ENCODE peak calls at places on chromosome X, in six cellular contexts. N is pancreas, K is ovary, Q is heart left ventricle, Y is neural progenitor cell, L is left ventricle myocardium inferior. V is an unnamed sample. For H3K4me1, the result is how much of the 10 kb centered on the place peaks cover.

GRCh38 chrX:105483011-105483410 is 262.5 kb upstream of the TEX13A start:
- DNase-seq in N (no peak), K (no peak), Q (no peak), Y (no peak), L (no peak), V (no peak)

GRCh38 chrX:29478336-29479069 is 736.9 kb upstream of the MAGEB2 start:
- DNase-seq in N (no peak), K (no peak), Q (no peak), Y (peak), L (no peak), V (no peak)

GRCh38 chrX:51456814-51457213 is 39.6 kb downstream of the NUDT11 start:
- DNase-seq in N (no peak), K (no peak), Q (no peak), Y (peak), L (no peak), V (no peak)

GRCh38 chrX:43785930-43786591 is 96.2 kb downstream of the MAOB start:
- DNase-seq in N (no peak), K (no peak), Q (no peak), Y (no peak), L (no peak), V (no peak)

GRCh38 chrX:44698328-44698727 is 145.5 kb upstream of the DUSP21 start:
- DNase-seq in N (peak), K (no peak), Q (no peak), Y (peak), L (no peak), V (no peak)

GRCh38 chrX:123968383-123969050 is 7.0 kb downstream of the STAG2 start:
- DNase-seq in N (no peak), K (no peak), Q (no peak), Y (no peak), L (no peak), V (no peak)

GRCh38 chrX:154417157-154417556 is 5.8 kb downstream of the TAFAZZIN start:
- DNase-seq in N (no peak), K (no peak), Q (no peak), Y (no peak), L (no peak), V (no peak)

GRCh38 chrX:46665232-46666162 is 91.9 kb downstream of the CHST7 start:
- DNase-seq in N (no peak), K (no peak), Q (no peak), Y (no peak), L (no peak), V (no peak)

GRCh38 chrX:23656684-23657083 is 10.6 kb upstream of the PRDX4 start:
- DNase-seq in N (no peak), K (no peak), Q (no peak), Y (no peak), L (no peak), V (no peak)

GRCh38 chrX:15750611-15751159 is 12.6 kb downstream of the CA5B start:
- DNase-seq in N (no peak), K (no peak), Q (no peak), Y (no peak), L (no peak), V (no peak)

GRCh38 chrX:136446208-136446607 is 41.5 kb upstream of the BRS3 start:
- DNase-seq in N (no peak), K (no peak), Q (no peak), Y (no peak), L (no peak), V (no peak)

GRCh38 chrX:123361371-123361770 is 177.3 kb downstream of the GRIA3 start:
- DNase-seq in N (no peak), K (no peak), Q (no peak), Y (no peak), L (no peak), V (no peak)

GRCh38 chrX:134255555-134255954 is 18.6 kb downstream of the CCDC160 start:
- DNase-seq in N (no peak), K (no peak), Q (no peak), Y (no peak), L (no peak), V (no peak)

GRCh38 chrX:120727503-120727902 is 97.6 kb upstream of the C1GALT1C1 start:
- DNase-seq in N (no peak), K (no peak), Q (no peak), Y (no peak), L (no peak), V (no peak)

GRCh38 chrX:106894392-106894909 is 8.7 kb downstream of the RIPPLY1 start:
- DNase-seq in N (peak), K (peak), Q (no peak), Y (peak), L (no peak), V (peak)

GRCh38 chrX:22634081-22634480 is 361.4 kb downstream of the CBLL2 start:
- DNase-seq in N (no peak), K (no peak), Q (no peak), Y (no peak), L (no peak), V (no peak)

GRCh38 chrX:44974462-44974861 is 101.5 kb downstream of the KDM6A start:
- DNase-seq in N (no peak), K (no peak), Q (no peak), Y (no peak), L (no peak), V (no peak)

GRCh38 chrX:119885554-119886428 is 9.9 kb upstream of the AKAP14 start:
- DNase-seq in N (no peak), K (no peak), Q (no peak), Y (no peak), L (no peak), V (peak)

GRCh38 chrX:13845721-13846378 is 29.0 kb upstream of the GPM6B start:
- DNase-seq in N (no peak), K (no peak), Q (no peak), Y (no peak), L (no peak), V (no peak)

GRCh38 chrX:115639481-115639880 is 78.5 kb downstream of the PLS3 start:
- DNase-seq in N (no peak), K (no peak), Q (no peak), Y (peak), L (no peak), V (no peak)

GRCh38 chrX:97876697-97877407 is 993.1 kb downstream of the RPA4 start:
- DNase-seq in N (no peak), K (no peak), Q (no peak), Y (no peak), L (no peak), V (no peak)

GRCh38 chrX:46757593-46757992 is 1.3 kb downstream of the SLC9A7 start:
- DNase-seq in N (no peak), K (no peak), Q (no peak), Y (no peak), L (no peak), V (no peak)

GRCh38 chrX:155048997-155049619 is 21.8 kb downstream of the CMC4 start:
- DNase-seq in N (peak), K (no peak), Q (no peak), Y (peak), L (no peak), V (no peak)

GRCh38 chrX:84248226-84248625 is 60.2 kb upstream of the RPS6KA6 start:
- DNase-seq in N (no peak), K (no peak), Q (no peak), Y (no peak), L (no peak), V (no peak)

GRCh38 chrX:72057331-72057730 is 74.4 kb downstream of the RTL5 start:
- DNase-seq in N (no peak), K (no peak), Q (no peak), Y (no peak), L (no peak), V (no peak)

GRCh38 chrX:151981129-151981528 is 6.7 kb upstream of the GABRE start:
- DNase-seq in N (no peak), K (no peak), Q (no peak), Y (no peak), L (no peak), V (no peak)

GRCh38 chrX:105975382-105975781 is 63.1 kb downstream of the SERPINA7 start:
- DNase-seq in N (no peak), K (no peak), Q (no peak), Y (peak), L (no peak), V (no peak)

GRCh38 chrX:41389311-41389888 is 55.4 kb downstream of the DDX3X start:
- DNase-seq in N (peak), K (no peak), Q (no peak), Y (no peak), L (no peak), V (no peak)

GRCh38 chrX:139204903-139205667 is 325.5 kb upstream of the F9 start:
- DNase-seq in N (peak), K (peak), Q (no peak), Y (peak), L (peak), V (no peak)

GRCh38 chrX:45428816-45429215 is 228.1 kb upstream of the DIPK2B start:
- DNase-seq in N (no peak), K (no peak), Q (no peak), Y (no peak), L (no peak), V (no peak)

GRCh38 chrX:39855748-39856129 is 242.0 kb downstream of the BCOR start:
- DNase-seq in N (no peak), K (no peak), Q (no peak), Y (no peak), L (no peak), V (no peak)

GRCh38 chrX:33434256-33435092 is 223.1 kb upstream of the DMD start:
- DNase-seq in N (peak), K (no peak), Q (no peak), Y (peak), L (peak), V (peak)

GRCh38 chrX:107054978-107055377 is 55.0 kb upstream of the MORC4 start:
- DNase-seq in N (no peak), K (no peak), Q (no peak), Y (no peak), L (no peak), V (no peak)

DNA sequence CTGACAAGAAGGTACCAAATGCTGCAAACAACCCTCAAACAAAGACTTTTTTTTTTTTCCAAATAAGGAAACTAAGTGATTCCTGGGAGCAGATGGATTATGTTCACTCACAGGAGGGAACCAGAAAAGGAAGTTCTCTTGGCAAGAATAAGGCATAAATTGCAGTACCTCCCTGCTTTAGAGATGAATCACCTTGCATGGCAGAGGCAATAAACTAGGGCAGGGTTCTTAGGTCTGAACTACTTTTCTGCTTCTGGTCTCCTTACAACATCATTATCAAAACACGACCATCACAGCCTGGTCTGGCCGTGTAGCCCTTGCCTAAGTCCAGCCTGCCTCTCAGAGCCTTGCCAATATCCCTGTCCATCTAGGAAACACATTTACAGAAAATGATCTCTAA is 6.3 kb downstream of the TMEM31 start:
- DNase-seq in N (no peak), K (no peak), Q (no peak), Y (no peak), L (no peak), V (no peak)
- H3K4me3 ChIP-seq in N (no peak), K (no peak), Q (no peak), Y (no peak), L (no peak), V (no peak)

GRCh38 chrX:19881559-19881958 is 5.8 kb downstream of the SH3KBP1 start:
- DNase-seq in N (no peak), K (no peak), Q (no peak), Y (no peak), L (no peak), V (no peak)
- H3K4me1 ChIP-seq in N (under half), K (under half), Q (under half), Y (under half), L (under half), V (under half)

GRCh38 chrX:108435261-108435660 is 3.0 kb downstream of the COL4A6 start:
- DNase-seq in N (no peak), K (no peak), Q (no peak), Y (no peak), L (no peak), V (no peak)

GRCh38 chrX:108439961-108440696 is 491 bp downstream of the COL4A5 start:
- DNase-seq in N (no peak), K (peak), Q (peak), Y (peak), L (no peak), V (no peak)

GRCh38 chrX:108437789-108438623 is at the start of gene COL4A6:
- DNase-seq in N (no peak), K (peak), Q (no peak), Y (peak), L (no peak), V (peak)

GRCh38 chrX:108439434-108439883 is at the start of gene COL4A5:
- DNase-seq in N (peak), K (peak), Q (no peak), Y (peak), L (peak), V (peak)

GRCh38 chrX:108437354-108437753 is 868 bp downstream of the COL4A6 start:
- DNase-seq in N (no peak), K (no peak), Q (no peak), Y (peak), L (no peak), V (no peak)
- H3K4me3 ChIP-seq in N (no peak), K (peak), Q (peak), Y (peak), L (peak), V (no peak)

GRCh38 chrX:7889680-7890079 is 37.5 kb downstream of the PNPLA4 start:
- DNase-seq in N (no peak), K (no peak), Q (no peak), Y (no peak), L (no peak), V (no peak)

GRCh38 chrX:7889138-7889537 is 38.1 kb downstream of the PNPLA4 start:
- DNase-seq in N (no peak), K (no peak), Q (no peak), Y (no peak), L (no peak), V (no peak)

DNA sequence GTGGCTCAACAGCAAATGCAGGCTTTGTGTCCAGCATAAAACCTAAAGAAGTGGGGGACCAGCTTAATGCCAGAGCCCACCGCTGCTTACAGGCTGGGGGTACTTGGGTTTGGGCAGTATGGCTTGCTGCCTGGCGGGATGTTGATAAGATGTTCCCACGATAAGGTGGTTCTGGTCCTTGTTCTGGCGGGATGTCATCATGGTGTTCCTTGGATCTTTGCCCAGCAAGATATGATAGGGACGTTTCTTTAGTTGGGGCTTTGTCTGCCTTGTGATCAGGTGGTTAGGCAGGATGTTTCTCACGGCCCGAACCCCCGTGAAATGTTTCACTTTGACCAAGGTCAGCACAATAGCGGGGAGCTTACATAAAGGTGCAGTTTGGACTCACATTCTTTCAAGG is 35.3 kb downstream of the PNPLA4 start:
- DNase-seq in N (no peak), K (peak), Q (no peak), Y (no peak), L (no peak), V (peak)
- H3K4me1 ChIP-seq in N (under half), K (under half), Q (under half), Y (under half), L (under half), V (under half)

GRCh38 chrX:131727778-131728177 is 183.9 kb downstream of the OR13H1 start:
- DNase-seq in N (no peak), K (no peak), Q (no peak), Y (no peak), L (no peak), V (no peak)
- H3K4me3 ChIP-seq in N (peak), K (no peak), Q (peak), Y (no peak), L (no peak), V (no peak)

DNA sequence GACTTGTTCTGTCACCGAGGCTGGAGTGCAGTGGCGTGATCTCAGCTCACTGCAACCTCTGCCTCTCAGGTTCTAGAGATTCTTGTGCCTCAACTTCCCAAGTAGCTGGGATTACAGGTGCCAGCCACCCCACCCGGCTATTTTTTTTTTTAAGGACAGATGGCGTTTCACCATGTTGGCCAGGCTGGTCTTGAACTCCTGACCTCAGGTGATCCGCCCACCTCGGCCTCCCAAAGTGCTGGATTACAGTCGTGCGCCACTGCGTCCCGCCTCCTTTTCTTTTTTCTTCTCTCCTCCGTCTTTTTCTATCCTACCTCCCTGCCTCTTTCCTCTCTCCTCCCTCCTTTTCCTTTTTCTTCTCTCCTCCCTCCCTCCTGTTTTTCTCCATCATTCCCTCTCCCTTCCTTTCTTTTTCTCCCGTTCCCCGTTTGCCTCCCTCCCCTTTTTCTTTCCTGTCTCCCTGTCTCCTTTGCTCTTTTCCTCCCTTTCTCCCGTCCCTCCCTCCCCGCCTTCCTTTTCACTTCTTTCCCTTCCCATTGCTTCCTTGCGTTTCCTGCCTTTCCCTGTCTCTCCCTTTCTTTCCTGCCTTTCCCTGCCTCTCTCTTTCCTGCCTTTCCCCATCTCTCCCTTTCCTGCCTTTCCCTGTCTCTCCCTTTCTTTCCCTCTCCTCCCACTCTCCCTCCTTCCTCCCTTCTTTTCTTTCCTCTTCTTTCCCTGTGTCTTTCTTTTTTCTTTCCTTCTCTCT is 2.1 kb upstream of the SLC25A6 start:
- DNase-seq in N (no peak), K (peak), Q (peak), Y (no peak), L (no peak), V (peak)
- H3K4me1 ChIP-seq in N (under half), K (under half), Q (under half), Y (under half), L (half or more), V (under half)

DNA sequence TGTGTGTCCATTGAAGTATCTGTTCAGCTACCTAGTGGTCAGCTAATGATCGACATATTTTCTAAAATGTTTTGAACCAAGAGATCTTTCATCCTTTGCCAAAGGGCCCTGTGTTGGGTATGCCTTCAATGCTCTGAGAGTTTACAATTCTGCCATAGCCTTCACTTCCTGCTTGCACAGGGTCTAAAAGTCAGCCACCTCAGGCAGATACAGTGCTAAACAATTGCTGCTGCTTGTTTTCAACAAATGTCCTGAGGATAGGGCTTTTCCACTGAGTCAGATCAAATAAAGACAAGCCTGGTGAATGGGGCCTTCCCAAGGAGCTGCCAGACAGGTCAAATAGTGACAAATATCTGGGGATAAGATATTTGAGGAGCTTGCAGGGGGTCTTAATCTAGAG is 16.7 kb downstream of the AMMECR1 start:
- DNase-seq in N (no peak), K (no peak), Q (no peak), Y (no peak), L (no peak), V (no peak)
- H3K4me3 ChIP-seq in N (no peak), K (no peak), Q (no peak), Y (no peak), L (no peak), V (no peak)

DNA sequence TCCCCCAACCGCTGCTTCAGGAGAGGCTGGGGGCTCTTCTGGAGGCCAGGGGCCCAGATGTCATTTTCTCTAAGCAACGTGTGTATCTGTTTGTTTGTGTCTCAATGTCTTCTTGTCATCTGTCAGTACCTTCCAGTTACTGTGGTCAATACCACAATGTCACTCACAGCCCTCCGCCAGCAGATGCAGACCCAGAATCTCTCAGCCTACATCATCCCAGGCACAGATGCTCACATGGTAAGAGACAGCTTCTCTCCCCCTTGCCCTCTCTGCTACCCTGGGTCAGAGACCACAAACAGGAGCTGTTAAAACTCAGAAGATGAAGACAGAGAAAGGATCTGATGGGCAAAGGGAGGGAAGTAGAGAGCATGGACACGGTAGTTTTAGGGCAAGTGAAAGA is 5.1 kb downstream of the XPNPEP2 start:
- DNase-seq in N (no peak), K (no peak), Q (no peak), Y (no peak), L (no peak), V (no peak)
- H3K4me1 ChIP-seq in N (under half), K (under half), Q (under half), Y (under half), L (under half), V (under half)

GRCh38 chrX:147069926-147070325 is 255.4 kb upstream of the CXorf51A start:
- DNase-seq in N (no peak), K (no peak), Q (no peak), Y (no peak), L (no peak), V (no peak)
- H3K4me3 ChIP-seq in N (no peak), K (no peak), Q (no peak), Y (no peak), L (no peak), V (no peak)

GRCh38 chrX:118526149-118526548 is 30.5 kb downstream of the DOCK11 start:
- DNase-seq in N (no peak), K (no peak), Q (no peak), Y (no peak), L (no peak), V (no peak)
- H3K4me1 ChIP-seq in N (under half), K (under half), Q (under half), Y (under half), L (under half), V (half or more)

V was measured in heart right ventricle.